ENCODE peak calls at places on chromosome 19, in six cellular contexts. One of them, this sample, is unnamed.

GRCh38 chr19:30388327-30388726 is 16.1 kb downstream of the ZNF536 start:
- DNase-seq in brain microvascular endothelial cell: no peak
- DNase-seq in suprapubic skin: no peak
- DNase-seq in endothelial cell: no peak
- DNase-seq in body of pancreas: no peak
- DNase-seq in spleen: no peak
- DNase-seq in this sample: no peak

GRCh38 chr19:42471554-42472249 is 29.0 kb upstream of the CXCL17 start:
- DNase-seq in suprapubic skin: no peak
- DNase-seq in brain microvascular endothelial cell: peak; percentile 9
- DNase-seq in endothelial cell: no peak
- DNase-seq in body of pancreas: peak; percentile 33
- DNase-seq in spleen: no peak
- DNase-seq in this sample: no peak

GRCh38 chr19:54850930-54851329 is 687 bp downstream of the KIR3DL2 start:
- DNase-seq in endothelial cell: no peak
- DNase-seq in brain microvascular endothelial cell: no peak
- DNase-seq in suprapubic skin: no peak
- DNase-seq in spleen: no peak
- DNase-seq in body of pancreas: no peak
- DNase-seq in this sample: no peak

GRCh38 chr19:33245948-33246728 is 20.5 kb upstream of the SLC7A10 start:
- DNase-seq in spleen: peak; percentile 73
- DNase-seq in brain microvascular endothelial cell: no peak
- DNase-seq in endothelial cell: no peak
- DNase-seq in suprapubic skin: no peak
- DNase-seq in body of pancreas: no peak
- DNase-seq in this sample: no peak

GRCh38 chr19:44587863-44588752 is 25.3 kb upstream of the IGSF23 start:
- DNase-seq in brain microvascular endothelial cell: peak; percentile 96
- DNase-seq in body of pancreas: no peak
- DNase-seq in suprapubic skin: no peak
- DNase-seq in spleen: no peak
- DNase-seq in endothelial cell: no peak
- DNase-seq in this sample: no peak

GRCh38 chr19:45817725-45818301 is 2.7 kb upstream of the RSPH6A start:
- DNase-seq in suprapubic skin: no peak
- DNase-seq in brain microvascular endothelial cell: no peak
- DNase-seq in endothelial cell: no peak
- DNase-seq in spleen: peak; percentile 81
- DNase-seq in body of pancreas: no peak
- DNase-seq in this sample: no peak

GRCh38 chr19:54014920-54015560 is 23.6 kb downstream of the CACNG6 start:
- DNase-seq in body of pancreas: no peak
- DNase-seq in brain microvascular endothelial cell: no peak
- DNase-seq in spleen: no peak
- DNase-seq in endothelial cell: no peak
- DNase-seq in suprapubic skin: no peak
- DNase-seq in this sample: no peak

GRCh38 chr19:49856574-49857021 is 5.6 kb downstream of the PTOV1 start:
- DNase-seq in suprapubic skin: peak; percentile 64
- DNase-seq in endothelial cell: no peak
- DNase-seq in spleen: no peak
- DNase-seq in body of pancreas: no peak
- DNase-seq in brain microvascular endothelial cell: no peak
- DNase-seq in this sample: peak; percentile 36

GRCh38 chr19:18496167-18496979 is 25.5 kb downstream of the ELL start:
- DNase-seq in brain microvascular endothelial cell: peak; percentile 61
- DNase-seq in endothelial cell: no peak
- DNase-seq in body of pancreas: peak; percentile 90
- DNase-seq in suprapubic skin: no peak
- DNase-seq in spleen: peak; percentile 85
- DNase-seq in this sample: no peak

GRCh38 chr19:18439025-18439909 is 1.3 kb upstream of the ISYNA1 start:
- DNase-seq in suprapubic skin: no peak
- DNase-seq in endothelial cell: no peak
- DNase-seq in body of pancreas: peak; percentile 71
- DNase-seq in brain microvascular endothelial cell: peak; percentile 68
- DNase-seq in spleen: peak; percentile 64
- DNase-seq in this sample: peak; percentile 84

GRCh38 chr19:39941615-39942507 is 7.4 kb upstream of the FCGBP start:
- DNase-seq in spleen: no peak
- DNase-seq in suprapubic skin: no peak
- DNase-seq in endothelial cell: no peak
- DNase-seq in brain microvascular endothelial cell: peak; percentile 52
- DNase-seq in body of pancreas: no peak
- DNase-seq in this sample: no peak

GRCh38 chr19:18157465-18158063 is 4.6 kb downstream of the PIK3R2 start:
- DNase-seq in spleen: no peak
- DNase-seq in endothelial cell: no peak
- DNase-seq in body of pancreas: peak; percentile 64
- DNase-seq in brain microvascular endothelial cell: no peak
- DNase-seq in suprapubic skin: no peak
- DNase-seq in this sample: peak; percentile 71

GRCh38 chr19:47230122-47230920 is 678 bp downstream of the BBC3 start:
- DNase-seq in suprapubic skin: peak; percentile 91
- DNase-seq in spleen: peak; percentile 95
- DNase-seq in brain microvascular endothelial cell: no peak
- DNase-seq in endothelial cell: peak; percentile 67
- DNase-seq in body of pancreas: peak; percentile 76
- DNase-seq in this sample: peak; percentile 66

GRCh38 chr19:10339380-10339960 is at the start of gene ICAM3:
- DNase-seq in brain microvascular endothelial cell: no peak
- DNase-seq in suprapubic skin: no peak
- DNase-seq in endothelial cell: no peak
- DNase-seq in spleen: peak; percentile 96
- DNase-seq in body of pancreas: no peak
- DNase-seq in this sample: no peak

GRCh38 chr19:1004803-1005664 is 4.8 kb downstream of the GRIN3B start:
- DNase-seq in endothelial cell: no peak
- DNase-seq in brain microvascular endothelial cell: no peak
- DNase-seq in suprapubic skin: no peak
- DNase-seq in spleen: no peak
- DNase-seq in body of pancreas: no peak
- DNase-seq in this sample: no peak

GRCh38 chr19:8308891-8309291 is 733 bp upstream of the CD320 start:
- DNase-seq in body of pancreas: no peak
- DNase-seq in endothelial cell: peak; percentile 5
- DNase-seq in brain microvascular endothelial cell: no peak
- DNase-seq in spleen: peak; percentile 56
- DNase-seq in suprapubic skin: peak; percentile 51
- DNase-seq in this sample: peak; percentile 2

GRCh38 chr19:7492142-7493055 is 3.6 kb upstream of the PEX11G start:
- DNase-seq in body of pancreas: no peak
- DNase-seq in suprapubic skin: no peak
- DNase-seq in endothelial cell: no peak
- DNase-seq in brain microvascular endothelial cell: no peak
- DNase-seq in spleen: no peak
- DNase-seq in this sample: no peak

GRCh38 chr19:33797821-33798633 is 1.4 kb downstream of the KCTD15 start:
- DNase-seq in brain microvascular endothelial cell: no peak
- DNase-seq in endothelial cell: peak; percentile 65
- DNase-seq in suprapubic skin: no peak
- DNase-seq in body of pancreas: peak; percentile 79
- DNase-seq in spleen: no peak
- DNase-seq in this sample: no peak

GRCh38 chr19:45428385-45429231 is 4.9 kb upstream of the ERCC1 start:
- DNase-seq in brain microvascular endothelial cell: peak; percentile 39
- DNase-seq in endothelial cell: peak; percentile 62
- DNase-seq in body of pancreas: peak; percentile 42
- DNase-seq in suprapubic skin: peak; percentile 80
- DNase-seq in spleen: no peak
- DNase-seq in this sample: no peak

GRCh38 chr19:33814181-33815165 is 17.8 kb downstream of the KCTD15 start:
- DNase-seq in suprapubic skin: peak; percentile 38
- DNase-seq in endothelial cell: no peak
- DNase-seq in body of pancreas: no peak
- DNase-seq in brain microvascular endothelial cell: no peak
- DNase-seq in spleen: peak; percentile 41
- DNase-seq in this sample: no peak

GRCh38 chr19:511101-511841 is 4.0 kb downstream of the TPGS1 start:
- DNase-seq in brain microvascular endothelial cell: no peak
- DNase-seq in body of pancreas: no peak
- DNase-seq in spleen: peak; percentile 92
- DNase-seq in endothelial cell: no peak
- DNase-seq in suprapubic skin: no peak
- DNase-seq in this sample: no peak

GRCh38 chr19:48498922-48499321 is 12.7 kb downstream of the LMTK3 start:
- DNase-seq in body of pancreas: no peak
- DNase-seq in spleen: no peak
- DNase-seq in suprapubic skin: no peak
- DNase-seq in endothelial cell: no peak
- DNase-seq in brain microvascular endothelial cell: no peak
- DNase-seq in this sample: no peak

GRCh38 chr19:53906211-53907192 is 2.6 kb upstream of the CACNG7 start:
- DNase-seq in brain microvascular endothelial cell: no peak
- DNase-seq in body of pancreas: peak; percentile 48
- DNase-seq in endothelial cell: peak; percentile 64
- DNase-seq in spleen: peak; percentile 89
- DNase-seq in suprapubic skin: no peak
- DNase-seq in this sample: peak; percentile 33

GRCh38 chr19:29662604-29663404 is 2.5 kb upstream of the PLEKHF1 start:
- DNase-seq in suprapubic skin: peak; percentile 89
- DNase-seq in spleen: peak; percentile 78
- DNase-seq in endothelial cell: no peak
- DNase-seq in brain microvascular endothelial cell: peak; percentile 86
- DNase-seq in body of pancreas: peak; percentile 81
- DNase-seq in this sample: peak; percentile 70

GRCh38 chr19:19628499-19629134 is 597 bp upstream of the LPAR2 start:
- DNase-seq in endothelial cell: peak; percentile 57
- DNase-seq in suprapubic skin: no peak
- DNase-seq in brain microvascular endothelial cell: peak; percentile 58
- DNase-seq in body of pancreas: peak; percentile 80
- DNase-seq in spleen: peak; percentile 88
- DNase-seq in this sample: peak; percentile 63

GRCh38 chr19:46748325-46749109 is 2.3 kb upstream of the STRN4 start:
- DNase-seq in spleen: peak; percentile 89
- DNase-seq in body of pancreas: peak; percentile 74
- DNase-seq in endothelial cell: peak; percentile 86
- DNase-seq in brain microvascular endothelial cell: peak; percentile 55
- DNase-seq in suprapubic skin: no peak
- DNase-seq in this sample: peak; percentile 68

GRCh38 chr19:54248016-54248601 is 5.5 kb upstream of the LILRA6 start:
- DNase-seq in endothelial cell: no peak
- DNase-seq in brain microvascular endothelial cell: peak; percentile 22
- DNase-seq in spleen: peak; percentile 87
- DNase-seq in body of pancreas: no peak
- DNase-seq in suprapubic skin: peak; percentile 62
- DNase-seq in this sample: peak; percentile 70

GRCh38 chr19:28420731-28421550 is 792.0 kb downstream of the UQCRFS1 start:
- DNase-seq in suprapubic skin: no peak
- DNase-seq in endothelial cell: no peak
- DNase-seq in body of pancreas: no peak
- DNase-seq in spleen: no peak
- DNase-seq in brain microvascular endothelial cell: no peak
- DNase-seq in this sample: no peak

GRCh38 chr19:11461453-11461852 is 19.4 kb downstream of the ELAVL3 start:
- DNase-seq in spleen: no peak
- DNase-seq in brain microvascular endothelial cell: no peak
- DNase-seq in suprapubic skin: no peak
- DNase-seq in endothelial cell: no peak
- DNase-seq in body of pancreas: no peak
- DNase-seq in this sample: no peak

GRCh38 chr19:24033308-24033961 is 53.6 kb upstream of the ZNF254 start:
- DNase-seq in endothelial cell: peak; percentile 80
- DNase-seq in suprapubic skin: peak; percentile 92
- DNase-seq in brain microvascular endothelial cell: peak; percentile 94
- DNase-seq in body of pancreas: peak; percentile 93
- DNase-seq in spleen: peak; percentile 93
- DNase-seq in this sample: peak; percentile 92
- TF ChIP-seq CTCF in endothelial cell: no peak
- TF ChIP-seq CTCF in suprapubic skin: no peak
- TF ChIP-seq CTCF in brain microvascular endothelial cell: peak; percentile 8
- TF ChIP-seq CTCF in body of pancreas: no peak
- TF ChIP-seq CTCF in spleen: peak; percentile 15
- TF ChIP-seq CTCF in this sample: no peak

GRCh38 chr19:2579678-2580280 is 103.9 kb downstream of the GADD45B start:
- DNase-seq in brain microvascular endothelial cell: no peak
- DNase-seq in endothelial cell: no peak
- DNase-seq in spleen: peak; percentile 47
- DNase-seq in suprapubic skin: peak; percentile 62
- DNase-seq in body of pancreas: no peak
- DNase-seq in this sample: no peak
- TF ChIP-seq CTCF in brain microvascular endothelial cell: no peak
- TF ChIP-seq CTCF in endothelial cell: peak; percentile 9
- TF ChIP-seq CTCF in spleen: no peak
- TF ChIP-seq CTCF in suprapubic skin: no peak
- TF ChIP-seq CTCF in body of pancreas: no peak
- TF ChIP-seq CTCF in this sample: peak; percentile 37

DNA sequence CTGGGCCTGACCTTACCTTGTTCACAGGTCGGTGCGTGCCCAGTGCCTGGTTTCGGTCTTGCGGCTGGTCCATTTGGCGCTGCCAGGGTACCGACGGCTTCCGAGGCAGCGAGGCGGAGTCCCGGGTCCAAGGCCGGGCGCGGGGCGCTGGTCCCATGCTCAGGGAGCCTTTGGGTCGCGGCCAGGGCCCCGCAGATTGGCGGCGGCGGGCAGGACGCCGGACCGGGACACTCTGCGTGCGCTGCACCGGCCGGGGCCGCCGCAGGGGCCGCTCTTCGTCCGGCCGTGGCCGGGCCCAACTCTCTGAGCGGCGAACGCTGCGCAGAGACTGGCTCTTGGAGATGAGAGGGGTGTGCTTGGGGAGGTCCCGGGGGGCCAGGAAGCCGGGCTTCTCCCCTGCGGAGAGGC is 3.3 kb upstream of the WIZ start:
- DNase-seq in body of pancreas: peak; percentile 53
- DNase-seq in suprapubic skin: no peak
- DNase-seq in brain microvascular endothelial cell: no peak
- DNase-seq in spleen: no peak
- DNase-seq in endothelial cell: no peak
- DNase-seq in this sample: peak; percentile 54
- TF ChIP-seq CTCF in body of pancreas: peak; percentile 17
- TF ChIP-seq CTCF in suprapubic skin: peak; percentile 24
- TF ChIP-seq CTCF in brain microvascular endothelial cell: peak; percentile 22
- TF ChIP-seq CTCF in spleen: no peak
- TF ChIP-seq CTCF in endothelial cell: no peak
- TF ChIP-seq CTCF in this sample: peak; percentile 41

DNA sequence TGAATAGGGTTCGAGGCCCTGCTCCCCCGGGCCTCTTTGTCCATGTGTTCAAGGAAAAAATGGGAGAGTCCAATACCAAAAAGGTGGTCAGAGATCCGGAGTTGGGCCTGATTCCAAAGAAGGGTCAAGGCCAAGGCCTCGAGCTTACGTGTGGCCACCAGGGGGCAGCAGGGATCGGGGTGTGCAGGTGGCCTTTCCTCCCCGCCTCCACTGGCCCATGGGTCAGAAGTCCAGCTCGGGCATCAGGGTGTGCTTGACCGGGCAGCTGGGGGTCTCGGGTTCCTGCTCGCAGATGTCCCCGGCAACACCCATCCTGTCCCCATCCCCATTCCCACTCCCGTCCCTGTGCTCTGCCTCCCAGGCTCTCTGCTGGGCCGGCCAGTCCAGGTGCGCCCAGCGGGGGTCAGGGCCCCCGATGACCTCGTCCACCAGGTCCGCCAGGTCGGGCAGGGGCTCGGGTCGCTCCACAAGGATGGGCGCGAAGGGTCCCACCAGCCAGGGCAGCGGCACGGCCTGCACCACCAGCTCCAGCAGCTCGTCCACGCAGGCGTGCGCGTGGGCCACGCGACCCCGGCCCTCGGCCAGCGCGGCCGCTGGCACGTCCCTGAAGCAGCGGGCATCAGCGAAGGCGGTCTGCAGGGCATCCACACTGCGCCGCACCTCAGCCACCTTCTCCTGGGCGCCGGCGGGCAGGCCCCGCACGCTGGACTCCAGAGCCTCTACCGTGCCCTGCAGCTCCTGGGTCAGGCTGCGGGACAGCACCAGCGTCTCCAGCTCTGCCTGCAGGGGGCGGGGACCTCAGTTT is 5.2 kb upstream of the PLIN4 start:
- DNase-seq in spleen: peak; percentile 88
- DNase-seq in endothelial cell: peak; percentile 60
- DNase-seq in body of pancreas: peak; percentile 36
- DNase-seq in brain microvascular endothelial cell: no peak
- DNase-seq in suprapubic skin: peak; percentile 64
- DNase-seq in this sample: no peak
- TF ChIP-seq CTCF in spleen: peak; percentile 62
- TF ChIP-seq CTCF in endothelial cell: peak; percentile 75
- TF ChIP-seq CTCF in body of pancreas: peak; percentile 57
- TF ChIP-seq CTCF in brain microvascular endothelial cell: peak; percentile 86
- TF ChIP-seq CTCF in suprapubic skin: peak; percentile 46
- TF ChIP-seq CTCF in this sample: peak; percentile 27